ENCODE peak calls at places on chromosomes 16 and 17, in nine cellular contexts. U, N, G, Y, K, M, P, J and I are unnamed samples.

GRCh38 chr16:87178977-87179376 is 138.2 kb downstream of the C16orf95 start:
- DNase-seq in U (no peak), N (no peak), G (peak; percentile 43), Y (no peak), K (peak; percentile 67), M (peak; percentile 40), P (no peak), J (peak; percentile 42), I (no peak)

GRCh38 chr17:17457680-17458079 is 19.1 kb upstream of the MED9 start:
- DNase-seq in U (no peak), N (no peak), G (no peak), Y (no peak), K (no peak), M (no peak), P (no peak), J (no peak), I (no peak)

GRCh38 chr16:11145173-11145820 is 110.7 kb downstream of the SOCS1 start:
- DNase-seq in U (no peak), N (no peak), G (peak; percentile 89), Y (no peak), K (no peak), M (no peak), P (no peak), J (no peak), I (no peak)

GRCh38 chr16:83852774-83853173 is 45.0 kb downstream of the HSBP1 start:
- DNase-seq in U (no peak), N (no peak), G (no peak), Y (no peak), K (no peak), M (no peak), P (no peak), J (no peak), I (no peak)

GRCh38 chr17:21285164-21286065 is 904 bp downstream of the MAP2K3 start:
- DNase-seq in U (peak; percentile 34), N (no peak), G (peak; percentile 78), Y (no peak), K (peak; percentile 55), M (no peak), P (peak; percentile 49), J (peak; percentile 33), I (peak; percentile 36)

GRCh38 chr16:86508947-86509758 is 1.2 kb upstream of the FOXF1 start:
- DNase-seq in U (no peak), N (peak; percentile 32), G (peak; percentile 86), Y (no peak), K (peak; percentile 35), M (peak; percentile 63), P (peak; percentile 70), J (no peak), I (peak; percentile 80)

GRCh38 chr17:28528329-28529011 is 22.3 kb downstream of the FOXN1 start:
- DNase-seq in U (no peak), N (no peak), G (peak; percentile 79), Y (no peak), K (peak; percentile 42), M (peak; percentile 43), P (peak; percentile 65), J (no peak), I (peak; percentile 71)

GRCh38 chr17:40615295-40615988 is 32.2 kb downstream of the SMARCE1 start:
- DNase-seq in U (peak; percentile 73), N (peak; percentile 69), G (peak; percentile 58), Y (peak; percentile 79), K (peak; percentile 74), M (peak; percentile 85), P (peak; percentile 79), J (peak; percentile 41), I (peak; percentile 68)

GRCh38 chr17:13786000-13786598 is 184.4 kb upstream of the HS3ST3A1 start:
- DNase-seq in U (no peak), N (no peak), G (peak; percentile 74), Y (no peak), K (no peak), M (no peak), P (no peak), J (no peak), I (no peak)

GRCh38 chr17:50397919-50398285 is 579 bp upstream of the LRRC59 start:
- DNase-seq in U (no peak), N (no peak), G (no peak), Y (no peak), K (no peak), M (peak; percentile 46), P (no peak), J (no peak), I (no peak)

GRCh38 chr16:57626420-57627170 is 1.8 kb upstream of the ADGRG1 start:
- DNase-seq in U (no peak), N (no peak), G (no peak), Y (no peak), K (no peak), M (no peak), P (no peak), J (no peak), I (no peak)

GRCh38 chr16:57622361-57623250 is 5.8 kb upstream of the ADGRG1 start:
- DNase-seq in U (no peak), N (no peak), G (no peak), Y (no peak), K (no peak), M (no peak), P (no peak), J (no peak), I (no peak)

GRCh38 chr16:57624806-57625500 is 3.5 kb upstream of the ADGRG1 start:
- DNase-seq in U (no peak), N (no peak), G (no peak), Y (no peak), K (no peak), M (no peak), P (no peak), J (no peak), I (no peak)

GRCh38 chr16:57623251-57624043 is 5.0 kb upstream of the ADGRG1 start:
- DNase-seq in U (no peak), N (peak; percentile 55), G (peak; percentile 60), Y (peak; percentile 78), K (peak; percentile 90), M (peak; percentile 57), P (peak; percentile 64), J (no peak), I (peak; percentile 46)

DNA sequence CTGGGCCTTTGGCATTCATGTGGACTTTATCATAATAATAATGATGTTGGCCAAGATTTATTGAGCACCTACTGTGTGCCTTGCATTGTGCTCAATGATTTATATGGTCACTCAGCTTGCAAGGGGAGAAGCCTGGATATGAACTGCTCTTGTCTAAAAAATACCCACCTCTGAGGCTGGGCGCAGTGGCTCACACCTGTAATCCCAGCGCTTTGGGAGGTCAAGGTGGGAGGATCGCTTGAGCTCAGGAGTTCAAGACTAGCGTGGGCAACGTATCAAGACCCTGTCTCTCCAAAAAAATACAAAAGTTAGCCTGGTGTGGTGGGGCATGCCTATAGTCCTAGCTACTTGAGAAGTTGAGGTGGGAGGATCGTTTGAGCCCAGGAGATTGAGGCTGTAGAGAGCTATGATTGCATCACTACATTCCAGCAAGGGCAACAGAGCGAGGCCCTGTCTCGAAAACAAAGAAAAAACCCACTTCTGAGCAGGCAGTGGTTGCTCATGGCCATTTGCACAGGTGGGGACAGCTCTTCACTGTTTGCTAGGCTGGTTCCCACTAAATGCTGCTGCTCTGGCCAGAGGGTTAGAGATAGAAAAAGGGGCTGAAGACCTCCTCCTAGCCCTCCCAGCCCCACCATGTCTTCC is 4.3 kb upstream of the ADGRG1 start:
- DNase-seq in U (no peak), N (no peak), G (peak; percentile 36), Y (no peak), K (no peak), M (no peak), P (no peak), J (no peak), I (no peak)
- TF ChIP-seq EZH2phosphoT487 in U (no peak), N (no peak), G (no peak), Y (no peak), K (no peak), M (no peak), P (no peak), J (no peak), I (no peak)

DNA sequence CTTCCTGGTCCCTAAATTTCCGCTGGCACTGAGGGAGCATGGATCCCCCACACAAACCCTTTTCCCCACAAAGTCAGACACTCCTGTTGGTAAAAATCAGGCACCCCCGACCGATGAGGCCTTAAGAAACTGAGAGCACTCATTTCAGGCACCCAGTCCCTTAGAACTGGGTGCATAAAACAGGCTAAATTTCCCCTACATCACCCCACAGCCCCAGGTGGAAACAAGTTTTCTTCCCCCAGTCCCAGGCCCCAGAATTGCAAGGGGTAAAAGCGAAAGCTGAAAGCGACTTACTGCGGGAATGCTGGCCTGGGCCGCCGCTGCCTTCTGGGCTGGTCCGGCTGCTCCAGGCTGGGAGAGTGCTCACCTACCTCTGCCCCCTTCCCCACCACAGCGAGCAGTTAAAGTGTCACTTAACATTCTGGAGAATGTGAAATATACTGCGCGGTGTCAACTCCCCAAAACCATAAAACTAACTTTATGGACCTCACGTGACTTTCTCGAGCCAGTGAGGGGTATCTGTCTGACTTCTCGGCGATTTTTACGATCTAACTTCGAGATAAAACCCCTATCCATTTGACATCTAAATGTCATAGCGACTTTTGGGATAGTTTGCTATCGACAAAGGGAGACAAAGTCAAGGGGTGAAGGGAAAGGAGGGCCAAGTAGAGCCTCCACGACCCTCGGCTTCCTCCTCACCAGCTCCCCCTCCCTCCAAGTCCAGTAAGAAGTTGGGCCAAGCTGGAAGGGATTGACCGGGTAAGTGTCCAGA is at the start of gene HOXB3:
- DNase-seq in U (no peak), N (no peak), G (no peak), Y (no peak), K (no peak), M (no peak), P (no peak), J (no peak), I (no peak)
- TF ChIP-seq EZH2phosphoT487 in U (no peak), N (no peak), G (no peak), Y (no peak), K (no peak), M (no peak), P (peak; percentile 45), J (no peak), I (peak; percentile 82)

GRCh38 chr17:73706858-73707257 is 62.6 kb upstream of the SDK2 start:
- DNase-seq in U (no peak), N (no peak), G (no peak), Y (no peak), K (peak; percentile 24), M (no peak), P (no peak), J (no peak), I (no peak)
- TF ChIP-seq EZH2phosphoT487 in U (no peak), N (no peak), G (no peak), Y (no peak), K (no peak), M (no peak), P (no peak), J (no peak), I (no peak)

GRCh38 chr17:59620064-59620359 is 317 bp downstream of the CLTC start:
- DNase-seq in U (no peak), N (no peak), G (no peak), Y (no peak), K (no peak), M (no peak), P (no peak), J (no peak), I (no peak)

GRCh38 chr17:59619313-59620063 is at the start of gene CLTC:
- DNase-seq in U (peak; percentile 97), N (peak; percentile 99), G (peak; percentile 99), Y (peak; percentile 95), K (peak; percentile 95), M (peak; percentile 96), P (peak; percentile 96), J (peak; percentile 94), I (peak; percentile 96)

GRCh38 chr17:59621771-59622170 is 2.1 kb downstream of the CLTC start:
- DNase-seq in U (peak; percentile 18), N (no peak), G (peak; percentile 48), Y (no peak), K (no peak), M (no peak), P (no peak), J (no peak), I (no peak)

GRCh38 chr17:59618894-59619312 is 792 bp upstream of the CLTC start:
- DNase-seq in U (no peak), N (no peak), G (no peak), Y (peak; percentile 92), K (no peak), M (peak; percentile 92), P (peak; percentile 96), J (peak; percentile 87), I (peak; percentile 95)

GRCh38 chr17:59620518-59621259 is 994 bp downstream of the CLTC start:
- DNase-seq in U (peak; percentile 51), N (peak; percentile 16), G (peak; percentile 68), Y (peak; percentile 70), K (peak; percentile 51), M (peak; percentile 50), P (peak; percentile 64), J (peak; percentile 59), I (peak; percentile 40)
- TF ChIP-seq EZH2phosphoT487 in U (no peak), N (no peak), G (no peak), Y (no peak), K (no peak), M (no peak), P (no peak), J (no peak), I (no peak)